ENCODE peak calls at places on chromosomes 1 and 21, in seven cellular contexts. One of them, this sample, is unnamed.

GRCh38 chr1:101148987-101149386 is 87.8 kb upstream of the S1PR1 start:
- DNase-seq in mesenchymal stem cell: no peak
- DNase-seq in IMR-90: peak
- DNase-seq in neuronal stem cell: no peak
- DNase-seq in H9: no peak
- DNase-seq in mesendoderm: no peak
- DNase-seq in trophoblast cell: no peak
- DNase-seq in this sample: no peak

GRCh38 chr1:66354311-66354922 is 179.5 kb upstream of the SGIP1 start:
- DNase-seq in mesenchymal stem cell: peak
- DNase-seq in IMR-90: peak
- DNase-seq in neuronal stem cell: no peak
- DNase-seq in H9: no peak
- DNase-seq in mesendoderm: peak
- DNase-seq in trophoblast cell: peak
- DNase-seq in this sample: no peak

GRCh38 chr21:29250642-29251041 is 48.1 kb upstream of the BACH1 start:
- DNase-seq in mesenchymal stem cell: no peak
- DNase-seq in IMR-90: no peak
- DNase-seq in neuronal stem cell: no peak
- DNase-seq in H9: no peak
- DNase-seq in mesendoderm: no peak
- DNase-seq in trophoblast cell: no peak
- DNase-seq in this sample: no peak

GRCh38 chr21:41147096-41147978 is 20.6 kb upstream of the BACE2 start:
- DNase-seq in mesenchymal stem cell: no peak
- DNase-seq in IMR-90: no peak
- DNase-seq in neuronal stem cell: no peak
- DNase-seq in H9: no peak
- DNase-seq in mesendoderm: no peak
- DNase-seq in trophoblast cell: no peak
- DNase-seq in this sample: no peak

GRCh38 chr1:72918939-72919338 is 636.6 kb upstream of the NEGR1 start:
- DNase-seq in mesenchymal stem cell: no peak
- DNase-seq in IMR-90: no peak
- DNase-seq in neuronal stem cell: no peak
- DNase-seq in H9: no peak
- DNase-seq in mesendoderm: no peak
- DNase-seq in trophoblast cell: no peak
- DNase-seq in this sample: no peak

GRCh38 chr1:158799689-158800088 is 18.7 kb upstream of the OR6N2 start:
- DNase-seq in mesenchymal stem cell: no peak
- DNase-seq in IMR-90: no peak
- DNase-seq in neuronal stem cell: no peak
- DNase-seq in H9: no peak
- DNase-seq in mesendoderm: no peak
- DNase-seq in trophoblast cell: no peak
- DNase-seq in this sample: no peak

GRCh38 chr21:42179316-42179715 is 39.6 kb upstream of the ABCG1 start:
- DNase-seq in mesenchymal stem cell: no peak
- DNase-seq in IMR-90: no peak
- DNase-seq in neuronal stem cell: no peak
- DNase-seq in H9: no peak
- DNase-seq in mesendoderm: no peak
- DNase-seq in trophoblast cell: no peak
- DNase-seq in this sample: no peak

GRCh38 chr21:41932191-41932575 is 21.6 kb downstream of the C2CD2 start:
- DNase-seq in mesenchymal stem cell: peak
- DNase-seq in IMR-90: peak
- DNase-seq in neuronal stem cell: no peak
- DNase-seq in H9: no peak
- DNase-seq in mesendoderm: no peak
- DNase-seq in trophoblast cell: peak
- DNase-seq in this sample: no peak

GRCh38 chr1:227428803-227429202 is 110.5 kb upstream of the CDC42BPA start:
- DNase-seq in mesenchymal stem cell: peak
- DNase-seq in IMR-90: peak
- DNase-seq in neuronal stem cell: no peak
- DNase-seq in H9: no peak
- DNase-seq in mesendoderm: no peak
- DNase-seq in trophoblast cell: no peak
- DNase-seq in this sample: no peak

GRCh38 chr1:151510614-151510956 is 602 bp upstream of the CGN start:
- DNase-seq in mesenchymal stem cell: no peak
- DNase-seq in IMR-90: no peak
- DNase-seq in neuronal stem cell: no peak
- DNase-seq in H9: no peak
- DNase-seq in mesendoderm: no peak
- DNase-seq in trophoblast cell: no peak
- DNase-seq in this sample: no peak

GRCh38 chr1:157512036-157512969 is 40.0 kb downstream of the FCRL5 start:
- DNase-seq in mesenchymal stem cell: no peak
- DNase-seq in IMR-90: no peak
- DNase-seq in neuronal stem cell: no peak
- DNase-seq in H9: no peak
- DNase-seq in mesendoderm: no peak
- DNase-seq in trophoblast cell: no peak
- DNase-seq in this sample: no peak

GRCh38 chr1:185431612-185432011 is 114.6 kb upstream of the IVNS1ABP start:
- DNase-seq in mesenchymal stem cell: no peak
- DNase-seq in IMR-90: no peak
- DNase-seq in neuronal stem cell: no peak
- DNase-seq in H9: no peak
- DNase-seq in mesendoderm: no peak
- DNase-seq in trophoblast cell: no peak
- DNase-seq in this sample: no peak

GRCh38 chr1:226199971-226200370 is 13.4 kb upstream of the ACBD3 start:
- DNase-seq in mesenchymal stem cell: no peak
- DNase-seq in IMR-90: no peak
- DNase-seq in neuronal stem cell: no peak
- DNase-seq in H9: no peak
- DNase-seq in mesendoderm: no peak
- DNase-seq in trophoblast cell: no peak
- DNase-seq in this sample: no peak

GRCh38 chr1:42153598-42153995 is 387 bp downstream of the GUCA2B start:
- DNase-seq in mesenchymal stem cell: no peak
- DNase-seq in IMR-90: no peak
- DNase-seq in neuronal stem cell: no peak
- DNase-seq in H9: no peak
- DNase-seq in mesendoderm: no peak
- DNase-seq in trophoblast cell: no peak
- DNase-seq in this sample: no peak

GRCh38 chr1:32241011-32241763 is 5.8 kb upstream of the FAM167B start:
- DNase-seq in mesenchymal stem cell: peak
- DNase-seq in IMR-90: peak
- DNase-seq in neuronal stem cell: peak
- DNase-seq in H9: peak
- DNase-seq in mesendoderm: peak
- DNase-seq in trophoblast cell: peak
- DNase-seq in this sample: peak

GRCh38 chr21:29534448-29534847 is 235.7 kb downstream of the BACH1 start:
- DNase-seq in mesenchymal stem cell: no peak
- DNase-seq in IMR-90: no peak
- DNase-seq in neuronal stem cell: no peak
- DNase-seq in H9: no peak
- DNase-seq in mesendoderm: no peak
- DNase-seq in trophoblast cell: no peak
- DNase-seq in this sample: no peak

GRCh38 chr1:25030674-25031589 is 100.9 kb upstream of the RUNX3 start:
- DNase-seq in mesenchymal stem cell: no peak
- DNase-seq in IMR-90: peak
- DNase-seq in neuronal stem cell: no peak
- DNase-seq in H9: no peak
- DNase-seq in mesendoderm: no peak
- DNase-seq in trophoblast cell: no peak
- DNase-seq in this sample: no peak

GRCh38 chr1:116504308-116505156 is 66.3 kb downstream of the CD58 start:
- DNase-seq in mesenchymal stem cell: peak
- DNase-seq in IMR-90: peak
- DNase-seq in neuronal stem cell: no peak
- DNase-seq in H9: no peak
- DNase-seq in mesendoderm: no peak
- DNase-seq in trophoblast cell: peak
- DNase-seq in this sample: no peak

GRCh38 chr1:56448937-56449336 is 130.4 kb downstream of the PLPP3 start:
- DNase-seq in mesenchymal stem cell: peak
- DNase-seq in IMR-90: peak
- DNase-seq in neuronal stem cell: no peak
- DNase-seq in H9: no peak
- DNase-seq in mesendoderm: peak
- DNase-seq in trophoblast cell: peak
- DNase-seq in this sample: no peak

GRCh38 chr1:208131631-208132286 is 112.4 kb downstream of the PLXNA2 start:
- DNase-seq in mesenchymal stem cell: no peak
- DNase-seq in IMR-90: no peak
- DNase-seq in neuronal stem cell: no peak
- DNase-seq in H9: no peak
- DNase-seq in mesendoderm: no peak
- DNase-seq in trophoblast cell: no peak
- DNase-seq in this sample: no peak
- H3K4me2 ChIP-seq in mesenchymal stem cell: peak
- H3K4me2 ChIP-seq in IMR-90: no peak
- H3K4me2 ChIP-seq in neuronal stem cell: no peak
- H3K4me2 ChIP-seq in H9: peak
- H3K4me2 ChIP-seq in mesendoderm: peak
- H3K4me2 ChIP-seq in trophoblast cell: no peak
- H3K4me2 ChIP-seq in this sample: peak

DNA sequence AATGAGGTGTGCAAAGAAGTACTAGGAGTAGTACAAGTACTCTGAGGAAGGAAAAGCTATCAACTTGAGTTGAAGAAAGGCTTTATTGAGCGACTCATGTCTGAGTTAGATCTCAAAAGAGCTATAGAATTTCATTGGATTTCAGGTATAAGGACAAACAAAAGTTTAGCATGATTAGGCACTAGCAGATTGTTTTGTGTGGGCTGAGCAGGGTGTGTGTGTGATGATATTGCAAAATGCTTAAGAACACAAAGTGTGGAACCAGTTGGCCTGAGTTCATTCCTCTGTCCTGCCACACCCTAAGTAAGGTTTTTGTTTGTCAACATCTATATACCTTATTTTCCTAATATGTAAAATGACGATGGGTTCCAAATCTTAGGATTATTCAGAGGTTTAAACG is 158.9 kb downstream of the KCNK2 start:
- DNase-seq in mesenchymal stem cell: no peak
- DNase-seq in IMR-90: no peak
- DNase-seq in neuronal stem cell: no peak
- DNase-seq in H9: no peak
- DNase-seq in mesendoderm: no peak
- DNase-seq in trophoblast cell: no peak
- DNase-seq in this sample: no peak
- H2BK120ac ChIP-seq in mesenchymal stem cell: no peak
- H2BK120ac ChIP-seq in IMR-90: no peak
- H2BK120ac ChIP-seq in neuronal stem cell: no peak
- H2BK120ac ChIP-seq in H9: no peak
- H2BK120ac ChIP-seq in mesendoderm: no peak
- H2BK120ac ChIP-seq in trophoblast cell: no peak
- H2BK120ac ChIP-seq in this sample: no peak

GRCh38 chr1:232009741-232010140 is 383.2 kb downstream of the DISC1 start:
- DNase-seq in mesenchymal stem cell: no peak
- DNase-seq in IMR-90: no peak
- DNase-seq in neuronal stem cell: no peak
- DNase-seq in H9: no peak
- DNase-seq in mesendoderm: no peak
- DNase-seq in trophoblast cell: no peak
- DNase-seq in this sample: no peak

GRCh38 chr1:232012773-232013386 is 386.3 kb downstream of the DISC1 start:
- DNase-seq in mesenchymal stem cell: peak
- DNase-seq in IMR-90: peak
- DNase-seq in neuronal stem cell: no peak
- DNase-seq in H9: no peak
- DNase-seq in mesendoderm: no peak
- DNase-seq in trophoblast cell: no peak
- DNase-seq in this sample: no peak

GRCh38 chr1:232016636-232017035 is 390.0 kb downstream of the DISC1 start:
- DNase-seq in mesenchymal stem cell: peak
- DNase-seq in IMR-90: peak
- DNase-seq in neuronal stem cell: no peak
- DNase-seq in H9: no peak
- DNase-seq in mesendoderm: no peak
- DNase-seq in trophoblast cell: no peak
- DNase-seq in this sample: no peak

GRCh38 chr1:232014941-232015340 is 388.4 kb downstream of the DISC1 start:
- DNase-seq in mesenchymal stem cell: no peak
- DNase-seq in IMR-90: no peak
- DNase-seq in neuronal stem cell: no peak
- DNase-seq in H9: no peak
- DNase-seq in mesendoderm: no peak
- DNase-seq in trophoblast cell: no peak
- DNase-seq in this sample: no peak

GRCh38 chr1:232011961-232012360 is 385.4 kb downstream of the DISC1 start:
- DNase-seq in mesenchymal stem cell: peak
- DNase-seq in IMR-90: peak
- DNase-seq in neuronal stem cell: no peak
- DNase-seq in H9: no peak
- DNase-seq in mesendoderm: peak
- DNase-seq in trophoblast cell: no peak
- DNase-seq in this sample: no peak
- H3K4me2 ChIP-seq in mesenchymal stem cell: no peak
- H3K4me2 ChIP-seq in IMR-90: no peak
- H3K4me2 ChIP-seq in neuronal stem cell: no peak
- H3K4me2 ChIP-seq in H9: no peak
- H3K4me2 ChIP-seq in mesendoderm: no peak
- H3K4me2 ChIP-seq in trophoblast cell: no peak
- H3K4me2 ChIP-seq in this sample: no peak

GRCh38 chr1:55067022-55067781 is 27.9 kb downstream of the PCSK9 start:
- DNase-seq in mesenchymal stem cell: no peak
- DNase-seq in IMR-90: no peak
- DNase-seq in neuronal stem cell: no peak
- DNase-seq in H9: peak
- DNase-seq in mesendoderm: no peak
- DNase-seq in trophoblast cell: no peak
- DNase-seq in this sample: no peak

GRCh38 chr1:55065649-55066048 is 26.3 kb downstream of the PCSK9 start:
- DNase-seq in mesenchymal stem cell: no peak
- DNase-seq in IMR-90: no peak
- DNase-seq in neuronal stem cell: no peak
- DNase-seq in H9: peak
- DNase-seq in mesendoderm: no peak
- DNase-seq in trophoblast cell: no peak
- DNase-seq in this sample: no peak

GRCh38 chr1:55070291-55070690 is 30.9 kb downstream of the PCSK9 start:
- DNase-seq in mesenchymal stem cell: no peak
- DNase-seq in IMR-90: no peak
- DNase-seq in neuronal stem cell: no peak
- DNase-seq in H9: no peak
- DNase-seq in mesendoderm: no peak
- DNase-seq in trophoblast cell: no peak
- DNase-seq in this sample: no peak

GRCh38 chr1:55069280-55069679 is 29.9 kb downstream of the PCSK9 start:
- DNase-seq in mesenchymal stem cell: no peak
- DNase-seq in IMR-90: no peak
- DNase-seq in neuronal stem cell: no peak
- DNase-seq in H9: peak
- DNase-seq in mesendoderm: no peak
- DNase-seq in trophoblast cell: no peak
- DNase-seq in this sample: no peak

DNA sequence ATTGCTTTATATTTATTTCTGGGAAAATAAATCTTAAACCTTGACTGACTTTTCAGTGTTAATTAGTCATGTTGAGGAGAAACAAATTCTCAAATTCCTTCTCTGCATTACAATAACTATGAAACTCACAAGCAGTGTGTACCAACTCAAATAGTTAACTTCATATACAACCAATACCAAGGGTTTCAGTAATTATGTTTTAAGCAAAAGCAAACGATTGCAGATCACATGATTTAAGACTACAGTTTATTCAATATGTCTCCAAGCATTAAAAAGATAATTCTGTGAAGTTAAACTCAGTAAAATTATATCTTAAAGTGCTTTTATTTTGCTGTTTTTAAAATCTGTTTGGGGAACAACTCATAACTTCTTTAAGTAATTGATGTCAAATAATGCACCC is 28.6 kb downstream of the PCSK9 start:
- DNase-seq in mesenchymal stem cell: no peak
- DNase-seq in IMR-90: no peak
- DNase-seq in neuronal stem cell: no peak
- DNase-seq in H9: no peak
- DNase-seq in mesendoderm: no peak
- DNase-seq in trophoblast cell: no peak
- DNase-seq in this sample: no peak
- H2BK120ac ChIP-seq in mesenchymal stem cell: no peak
- H2BK120ac ChIP-seq in IMR-90: no peak
- H2BK120ac ChIP-seq in neuronal stem cell: no peak
- H2BK120ac ChIP-seq in H9: no peak
- H2BK120ac ChIP-seq in mesendoderm: no peak
- H2BK120ac ChIP-seq in trophoblast cell: no peak
- H2BK120ac ChIP-seq in this sample: no peak